ENCODE peak calls at places on chromosomes 7 and 10, in six cellular contexts. E is hippocampal formation; Q is ovary; X is foreskin fibroblast; I is activated CD8-positive, alpha-beta T cell treated with anti-CD3 and anti-CD28 coated beads, Interleukin-2, amount 10 ng/mL, durations not matched to agents 7 days and 5 days; M is CD4-positive, alpha-beta T cell. Z is an unnamed sample.

GRCh38 chr7:131110294-131111080 is 217.2 kb upstream of the MKLN1 start:
- DNase-seq in Q (no peak), I (no peak), M (no peak), E (no peak), X (peak), Z (no peak)

GRCh38 chr10:97882142-97883091 is 32.8 kb downstream of the GOLGA7B start:
- DNase-seq in I (no peak), Q (no peak), X (peak), M (no peak), E (no peak), Z (no peak)

GRCh38 chr10:17062009-17062408 is 67.6 kb downstream of the CUBN start:
- DNase-seq in I (no peak), Q (no peak), E (no peak), X (peak), M (no peak), Z (no peak)

GRCh38 chr10:30750971-30751677 is 121.6 kb upstream of the LYZL2 start:
- DNase-seq in I (peak), Q (no peak), E (no peak), X (peak), M (no peak), Z (no peak)

GRCh38 chr10:24680647-24681475 is 42.8 kb downstream of the ARHGAP21 start:
- DNase-seq in M (no peak), I (no peak), X (peak), Q (no peak), E (no peak), Z (no peak)

GRCh38 chr10:8962249-8962648 is 907.8 kb downstream of the GATA3 start:
- DNase-seq in I (no peak), Q (no peak), M (no peak), X (no peak), E (no peak), Z (no peak)

GRCh38 chr10:35746004-35746403 is 103.9 kb upstream of the FZD8 start:
- DNase-seq in E (no peak), M (no peak), X (no peak), Q (no peak), I (no peak), Z (no peak)

GRCh38 chr10:113035724-113036312 is 85.8 kb downstream of the TCF7L2 start:
- DNase-seq in I (no peak), E (no peak), M (no peak), X (no peak), Q (no peak), Z (no peak)

GRCh38 chr7:116449950-116450349 is 49.6 kb upstream of the CAV2 start:
- DNase-seq in M (no peak), Q (no peak), I (no peak), X (peak), E (no peak), Z (no peak)

GRCh38 chr10:51744235-51744634 is 44.8 kb upstream of the CSTF2T start:
- DNase-seq in X (no peak), E (no peak), Q (no peak), I (no peak), M (no peak), Z (no peak)

GRCh38 chr7:49852619-49853462 is 79.4 kb downstream of the VWC2 start:
- DNase-seq in Q (peak), M (no peak), X (peak), I (peak), E (peak), Z (peak)

GRCh38 chr7:45451636-45452035 is 122.5 kb upstream of the ADCY1 start:
- DNase-seq in M (no peak), I (no peak), Q (no peak), E (no peak), X (peak), Z (no peak)

GRCh38 chr7:135597181-135597925 is 39.6 kb downstream of the NUP205 start:
- DNase-seq in M (no peak), E (no peak), Q (no peak), X (peak), I (no peak), Z (no peak)

GRCh38 chr7:116230191-116231005 is 20.1 kb downstream of the TES start:
- DNase-seq in E (no peak), M (no peak), X (peak), Q (no peak), I (no peak), Z (no peak)

GRCh38 chr7:129896568-129897382 is 56.0 kb downstream of the UBE2H start:
- DNase-seq in E (no peak), M (no peak), Q (no peak), I (no peak), X (no peak), Z (no peak)

GRCh38 chr7:64867863-64868440 is 35.1 kb upstream of the ZNF273 start:
- DNase-seq in M (no peak), I (peak), E (no peak), Q (no peak), X (no peak), Z (no peak)

GRCh38 chr7:18119985-18120384 is 92.3 kb upstream of the PRPS1L1 start:
- DNase-seq in I (no peak), M (no peak), Q (no peak), X (peak), E (no peak), Z (no peak)

GRCh38 chr7:97013025-97013424 is 7.7 kb downstream of the DLX6 start:
- DNase-seq in Q (no peak), I (no peak), M (no peak), X (no peak), E (no peak), Z (no peak)

GRCh38 chr10:43000021-43000411 is 76.9 kb upstream of the RET start:
- DNase-seq in E (no peak), M (no peak), I (peak), X (no peak), Q (no peak), Z (peak)

GRCh38 chr7:38232475-38233366 is 40.7 kb downstream of the TARP start:
- DNase-seq in E (no peak), Q (no peak), X (no peak), M (peak), I (peak), Z (no peak)

GRCh38 chr7:29035044-29035740 is 77.1 kb upstream of the TRIL start:
- DNase-seq in X (peak), Q (no peak), E (no peak), M (no peak), I (peak), Z (no peak)

GRCh38 chr10:29826221-29826620 is 191.4 kb upstream of the SVIL start:
- DNase-seq in E (no peak), X (no peak), M (no peak), I (no peak), Q (no peak), Z (no peak)

GRCh38 chr7:3520206-3520605 is 219.2 kb downstream of the SDK1 start:
- DNase-seq in M (no peak), X (no peak), I (no peak), Q (no peak), E (no peak), Z (no peak)

GRCh38 chr7:341841-342638 is 52.1 kb downstream of the FOXL3 start:
- DNase-seq in Q (no peak), E (peak), X (no peak), I (no peak), M (no peak), Z (no peak)

GRCh38 chr7:130417215-130417614 is 23.6 kb downstream of the CEP41 start:
- DNase-seq in X (no peak), Q (no peak), E (no peak), M (no peak), I (peak), Z (no peak)

GRCh38 chr10:86254526-86255174 is 111.9 kb downstream of the GRID1 start:
- DNase-seq in E (no peak), M (no peak), X (no peak), Q (no peak), I (no peak), Z (no peak)

GRCh38 chr7:22718200-22718711 is 8.7 kb upstream of the IL6 start:
- DNase-seq in Q (no peak), E (no peak), X (peak), M (no peak), I (no peak), Z (peak)

GRCh38 chr10:4291995-4292394 is 507.0 kb upstream of the KLF6 start:
- DNase-seq in Q (no peak), E (no peak), X (peak), I (no peak), M (no peak), Z (no peak)

GRCh38 chr10:6445671-6446278 is 134.3 kb downstream of the PRKCQ start:
- DNase-seq in I (peak), E (peak), M (peak), X (peak), Q (peak), Z (peak)

GRCh38 chr10:54284526-54285193 is 516.4 kb downstream of the PCDH15 start:
- DNase-seq in I (no peak), X (no peak), Q (no peak), M (no peak), E (no peak), Z (no peak)

GRCh38 chr7:64045301-64046040 is at the start of gene ZNF727:
- DNase-seq in I (no peak), M (no peak), E (peak), X (no peak), Q (peak), Z (peak)

GRCh38 chr7:5755704-5756131 is 25.7 kb downstream of the RNF216 start:
- DNase-seq in I (no peak), M (no peak), Q (no peak), X (peak), E (no peak), Z (peak)

GRCh38 chr7:137890449-137890916 is 43.7 kb upstream of the DGKI start:
- DNase-seq in Q (no peak), X (no peak), E (no peak), I (no peak), M (no peak), Z (peak)

GRCh38 chr7:2843191-2843685 is 870 bp downstream of the GNA12 start:
- DNase-seq in M (no peak), I (no peak), X (no peak), E (no peak), Q (peak), Z (no peak)

GRCh38 chr7:124791876-124792446 is 26.4 kb upstream of the GPR37 start:
- DNase-seq in Q (no peak), E (no peak), I (no peak), X (no peak), M (no peak), Z (no peak)

GRCh38 chr7:20596653-20597052 is 18.8 kb upstream of the ABCB5 start:
- DNase-seq in Q (no peak), E (no peak), M (no peak), X (peak), I (no peak), Z (no peak)

GRCh38 chr10:73965890-73966768 is 31.8 kb upstream of the VCL start:
- DNase-seq in Q (peak), E (no peak), M (no peak), I (no peak), X (peak), Z (peak)